ENCODE peak calls at places on chromosomes 16 and 17, in six cellular contexts. T is stimulated activated CD4-positive, alpha-beta T cell treated with anti-CD3 and anti-CD28 coated beads, TNF-alpha, amount 100 ng/mL, for 48 hours; Y is mucosa of descending colon; H is NCI-H1105; J is T-helper 2 cell; L is amniotic epithelial cell. N is an unnamed sample.

GRCh38 chr17:82943751-82944150 is 103.9 kb upstream of the ZNF750 start:
- DNase-seq in T (no peak), Y (peak), H (no peak), J (no peak), L (no peak), N (no peak)

GRCh38 chr17:71938340-71939010 is 182.3 kb upstream of the SOX9 start:
- DNase-seq in T (no peak), Y (no peak), H (no peak), J (no peak), L (peak), N (no peak)

GRCh38 chr17:73600103-73600871 is 44.0 kb downstream of the SDK2 start:
- DNase-seq in T (no peak), Y (no peak), H (no peak), J (no peak), L (no peak), N (peak)

GRCh38 chr17:82349287-82349701 is 9.8 kb upstream of the TEX19 start:
- DNase-seq in T (no peak), Y (no peak), H (no peak), J (no peak), L (peak), N (peak)

GRCh38 chr17:73371846-73372245 is 60.0 kb upstream of the CDC42EP4 start:
- DNase-seq in T (no peak), Y (no peak), H (no peak), J (no peak), L (no peak), N (no peak)

GRCh38 chr16:54882556-54882955 is 48.1 kb upstream of the IRX5 start:
- DNase-seq in T (no peak), Y (no peak), H (no peak), J (no peak), L (no peak), N (no peak)

GRCh38 chr17:3892095-3892998 is 506 bp downstream of the CAMKK1 start:
- DNase-seq in T (peak), Y (peak), H (peak), J (peak), L (peak), N (peak)

GRCh38 chr16:76579277-76579676 is 302.1 kb downstream of the CNTNAP4 start:
- DNase-seq in T (no peak), Y (no peak), H (no peak), J (no peak), L (no peak), N (no peak)

GRCh38 chr17:57948555-57949420 is 6.4 kb downstream of the CUEDC1 start:
- DNase-seq in T (no peak), Y (peak), H (no peak), J (no peak), L (peak), N (peak)

GRCh38 chr17:4631836-4632582 is 9.5 kb downstream of the ALOX15 start:
- DNase-seq in T (no peak), Y (no peak), H (no peak), J (no peak), L (peak), N (no peak)

GRCh38 chr16:7853197-7853596 is 520.6 kb downstream of the RBFOX1 start:
- DNase-seq in T (no peak), Y (no peak), H (no peak), J (no peak), L (no peak), N (no peak)

N was measured in fibroblast of villous mesenchyme.